ENCODE peak calls at places on chromosomes 7 and 10, in ten cellular contexts. M is GDM1; I is spleen; U is T-helper 1 cell; S is activated T-helper 9 cell treated with anti-CD3 and anti-CD28 coated beads, Interleukin-2, amount 50 U/mL, for 16 hours; H is AG08396; X is activated CD8-positive, alpha-beta memory T cell treated with anti-CD3 and anti-CD28 coated beads for 48 hours; F is amygdala; K is AG08395; E is H7. J is an unnamed sample.

GRCh38 chr7:134755422-134756022 is 23.9 kb upstream of the CALD1 start:
- DNase-seq in M (no peak), I (no peak), U (no peak), S (no peak), H (no peak), X (peak), F (no peak), K (peak), E (no peak), J (no peak)

GRCh38 chr7:7119668-7120208 is 62.6 kb upstream of the C1GALT1 start:
- DNase-seq in M (no peak), I (no peak), U (no peak), S (no peak), H (no peak), X (no peak), F (no peak), K (no peak), E (no peak), J (no peak)

GRCh38 chr10:47101807-47102206 is 190.6 kb downstream of the PTPN20 start:
- DNase-seq in M (no peak), I (no peak), U (no peak), S (no peak), H (no peak), X (no peak), F (no peak), K (no peak), E (no peak), J (no peak)

GRCh38 chr7:155295511-155295910 is 2.2 kb upstream of the INSIG1 start:
- DNase-seq in M (no peak), I (no peak), U (no peak), S (no peak), H (no peak), X (no peak), F (no peak), K (no peak), E (no peak), J (no peak)

GRCh38 chr10:7374795-7375194 is 36.0 kb downstream of the SFMBT2 start:
- DNase-seq in M (no peak), I (no peak), U (no peak), S (no peak), H (no peak), X (no peak), F (no peak), K (no peak), E (no peak), J (no peak)

GRCh38 chr10:49622426-49623425 is 8.9 kb downstream of the CHAT start:
- DNase-seq in M (no peak), I (peak), U (no peak), S (no peak), H (no peak), X (no peak), F (no peak), K (no peak), E (no peak), J (no peak)

GRCh38 chr7:30679664-30680063 is 2.6 kb downstream of the CRHR2 start:
- DNase-seq in M (no peak), I (no peak), U (no peak), S (no peak), H (no peak), X (no peak), F (no peak), K (no peak), E (no peak), J (no peak)

GRCh38 chr10:45373783-45374450 is at the start of gene ALOX5:
- DNase-seq in M (no peak), I (peak), U (no peak), S (peak), H (peak), X (no peak), F (no peak), K (peak), E (peak), J (peak)

GRCh38 chr7:131225619-131226101 is 102.0 kb upstream of the MKLN1 start:
- DNase-seq in M (no peak), I (no peak), U (no peak), S (no peak), H (peak), X (no peak), F (no peak), K (peak), E (no peak), J (no peak)

GRCh38 chr7:103593691-103594090 is 147.7 kb upstream of the SLC26A5 start:
- DNase-seq in M (no peak), I (no peak), U (no peak), S (no peak), H (no peak), X (no peak), F (no peak), K (no peak), E (no peak), J (no peak)

GRCh38 chr10:11113156-11113555 is 95.5 kb downstream of the CELF2 start:
- DNase-seq in M (no peak), I (no peak), U (no peak), S (no peak), H (no peak), X (no peak), F (no peak), K (no peak), E (no peak), J (no peak)

GRCh38 chr7:46853451-46853850 is 728.5 kb downstream of the TNS3 start:
- DNase-seq in M (no peak), I (no peak), U (no peak), S (no peak), H (no peak), X (no peak), F (no peak), K (no peak), E (no peak), J (no peak)

GRCh38 chr7:47482013-47482761 is 99.7 kb downstream of the TNS3 start:
- DNase-seq in M (no peak), I (peak), U (no peak), S (no peak), H (peak), X (no peak), F (no peak), K (peak), E (no peak), J (no peak)

GRCh38 chr10:92119340-92119739 is 171.5 kb downstream of the CPEB3 start:
- DNase-seq in M (no peak), I (no peak), U (no peak), S (no peak), H (no peak), X (no peak), F (no peak), K (no peak), E (no peak), J (no peak)

GRCh38 chr7:96040250-96040772 is 268.0 kb downstream of the DYNC1I1 start:
- DNase-seq in M (no peak), I (no peak), U (no peak), S (no peak), H (no peak), X (no peak), F (no peak), K (no peak), E (no peak), J (no peak)

GRCh38 chr10:97063271-97063982 is 122.3 kb downstream of the SLIT1 start:
- DNase-seq in M (no peak), I (peak), U (no peak), S (no peak), H (no peak), X (no peak), F (no peak), K (no peak), E (peak), J (no peak)

GRCh38 chr7:5679047-5679740 is 102.3 kb downstream of the RNF216 start:
- DNase-seq in M (no peak), I (peak), U (no peak), S (no peak), H (no peak), X (no peak), F (no peak), K (no peak), E (no peak), J (no peak)

GRCh38 chr10:68647928-68648327 is 73.1 kb upstream of the CCAR1 start:
- DNase-seq in M (no peak), I (no peak), U (no peak), S (no peak), H (peak), X (no peak), F (no peak), K (peak), E (no peak), J (no peak)

GRCh38 chr10:61063035-61063434 is 119.0 kb upstream of the RHOBTB1 start:
- DNase-seq in M (no peak), I (no peak), U (no peak), S (no peak), H (no peak), X (no peak), F (peak), K (peak), E (no peak), J (no peak)

GRCh38 chr7:14639801-14640200 is 262.8 kb downstream of the DGKB start:
- DNase-seq in M (no peak), I (no peak), U (no peak), S (no peak), H (no peak), X (no peak), F (no peak), K (no peak), E (no peak), J (no peak)

GRCh38 chr7:42980084-42980483 is 47.9 kb downstream of the MRPL32 start:
- DNase-seq in M (no peak), I (no peak), U (no peak), S (no peak), H (no peak), X (no peak), F (no peak), K (no peak), E (no peak), J (no peak)

GRCh38 chr10:125692932-125693847 is 10.2 kb upstream of the TEX36 start:
- DNase-seq in M (no peak), I (no peak), U (no peak), S (no peak), H (peak), X (no peak), F (no peak), K (peak), E (no peak), J (no peak)

GRCh38 chr7:84297606-84298005 is 103.0 kb upstream of the SEMA3A start:
- DNase-seq in M (no peak), I (no peak), U (no peak), S (no peak), H (no peak), X (no peak), F (no peak), K (no peak), E (no peak), J (no peak)

GRCh38 chr10:95835149-95835860 is 72.5 kb upstream of the CC2D2B start:
- DNase-seq in M (no peak), I (no peak), U (no peak), S (no peak), H (no peak), X (no peak), F (no peak), K (no peak), E (no peak), J (no peak)

GRCh38 chr10:114304566-114305421 is 65.7 kb downstream of the VWA2 start:
- DNase-seq in M (peak), I (peak), U (peak), S (peak), H (peak), X (peak), F (no peak), K (peak), E (peak), J (peak)

GRCh38 chr7:112985377-112985987 is 101.1 kb downstream of the GPR85 start:
- DNase-seq in M (no peak), I (no peak), U (no peak), S (no peak), H (peak), X (no peak), F (no peak), K (peak), E (no peak), J (no peak)

GRCh38 chr10:49163741-49164140 is 24.4 kb downstream of the TMEM273 start:
- DNase-seq in M (no peak), I (no peak), U (no peak), S (no peak), H (peak), X (no peak), F (no peak), K (peak), E (no peak), J (no peak)

GRCh38 chr7:128727239-128727638 is 11.9 kb upstream of the CALU start:
- DNase-seq in M (no peak), I (no peak), U (no peak), S (no peak), H (no peak), X (no peak), F (no peak), K (no peak), E (no peak), J (no peak)

J was measured in activated B cell treated with CpG ODN at 0.5 μM for 24 hours.